ENCODE peak calls at places on chromosomes 11 and 22, in seven cellular contexts. D, U, H, J, R, S and C are unnamed samples.

GRCh38 chr11:18986744-18987143 is 47.5 kb upstream of the MRGPRX1 start:
- DNase-seq in J (no peak), H (no peak), R (no peak), S (peak), U (no peak), D (no peak), C (no peak)

GRCh38 chr11:36300651-36301050 is 4.6 kb downstream of the PRR5L start:
- DNase-seq in S (no peak), R (no peak), U (no peak), J (no peak), D (peak), H (no peak), C (no peak)

GRCh38 chr11:82899191-82899820 is 924 bp downstream of the PRCP start:
- DNase-seq in J (no peak), S (no peak), U (peak), H (no peak), D (no peak), R (no peak), C (peak)

GRCh38 chr11:123221611-123222010 is 26.6 kb upstream of the CLMP start:
- DNase-seq in D (no peak), S (no peak), H (no peak), U (no peak), R (no peak), J (no peak), C (no peak)

GRCh38 chr11:78340530-78340929 is 77.1 kb downstream of the GAB2 start:
- DNase-seq in J (no peak), U (no peak), R (no peak), H (no peak), D (no peak), S (no peak), C (no peak)

GRCh38 chr11:120540744-120541143 is 29.2 kb downstream of the GRIK4 start:
- DNase-seq in R (no peak), J (no peak), H (no peak), D (peak), U (no peak), S (peak), C (no peak)

GRCh38 chr22:19965771-19966709 is 24.4 kb upstream of the TXNRD2 start:
- DNase-seq in S (peak), R (peak), U (peak), D (no peak), H (peak), J (no peak), C (no peak)

GRCh38 chr11:108852701-108853100 is 187.8 kb downstream of the DDX10 start:
- DNase-seq in D (no peak), U (no peak), J (no peak), R (no peak), H (no peak), S (no peak), C (no peak)

GRCh38 chr11:69939551-69940245 is 120.5 kb upstream of the FGF3 start:
- DNase-seq in D (peak), H (no peak), J (no peak), S (peak), U (no peak), R (no peak), C (peak)

GRCh38 chr11:89381094-89381493 is 110.1 kb downstream of the NOX4 start:
- DNase-seq in R (no peak), J (no peak), D (peak), H (no peak), U (peak), S (peak), C (peak)

GRCh38 chr11:92166335-92166734 is 58.3 kb upstream of the FAT3 start:
- DNase-seq in D (no peak), H (no peak), U (no peak), R (no peak), J (no peak), S (no peak), C (no peak)
- H2BK120ac ChIP-seq in D (no peak), H (no peak), U (no peak), R (no peak), J (no peak), S (no peak), C (no peak)

GRCh38 chr11:112780351-112781043 is 180.7 kb upstream of the NCAM1 start:
- DNase-seq in U (no peak), D (peak), J (no peak), H (no peak), R (no peak), S (peak), C (no peak)
- H2BK120ac ChIP-seq in U (no peak), D (no peak), J (no peak), H (no peak), R (no peak), S (no peak), C (no peak)

GRCh38 chr11:37963440-37963839 is 1365.4 kb upstream of the RAG2 start:
- DNase-seq in U (peak), D (no peak), R (no peak), J (no peak), H (no peak), S (no peak), C (no peak)

GRCh38 chr11:37972691-37973090 is 1374.7 kb upstream of the RAG2 start:
- DNase-seq in D (no peak), H (no peak), J (no peak), S (no peak), R (no peak), U (no peak), C (peak)

DNA sequence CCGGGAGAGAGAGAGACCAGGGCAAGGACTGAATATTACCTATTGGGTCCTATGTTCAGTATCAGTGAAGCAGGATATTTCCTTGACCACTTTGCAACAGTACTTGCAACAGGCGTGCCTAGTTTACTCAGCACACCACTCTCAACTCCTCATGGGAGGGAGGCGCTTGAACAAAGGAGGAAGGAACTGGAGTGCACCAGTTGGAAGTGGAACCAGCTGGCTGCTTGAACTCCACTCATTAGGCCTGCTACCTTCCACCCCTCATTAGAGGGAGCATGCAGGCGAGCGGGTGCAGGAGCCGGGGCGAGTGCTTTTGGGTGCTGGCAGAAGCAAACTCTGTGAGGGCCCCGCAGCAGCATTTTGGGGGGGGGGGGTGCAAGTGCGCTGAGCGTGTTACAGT is 1369.6 kb upstream of the RAG2 start:
- DNase-seq in U (peak), H (no peak), J (no peak), R (no peak), D (no peak), S (no peak), C (no peak)
- H2BK120ac ChIP-seq in U (no peak), H (no peak), J (no peak), R (no peak), D (no peak), S (no peak), C (no peak)

GRCh38 chr11:124301482-124301881 is 12.3 kb downstream of the OR8D1 start:
- DNase-seq in H (no peak), R (no peak), U (peak), D (peak), J (no peak), S (peak), C (peak)
- H2BK120ac ChIP-seq in H (no peak), R (no peak), U (no peak), D (no peak), J (no peak), S (no peak), C (no peak)

DNA sequence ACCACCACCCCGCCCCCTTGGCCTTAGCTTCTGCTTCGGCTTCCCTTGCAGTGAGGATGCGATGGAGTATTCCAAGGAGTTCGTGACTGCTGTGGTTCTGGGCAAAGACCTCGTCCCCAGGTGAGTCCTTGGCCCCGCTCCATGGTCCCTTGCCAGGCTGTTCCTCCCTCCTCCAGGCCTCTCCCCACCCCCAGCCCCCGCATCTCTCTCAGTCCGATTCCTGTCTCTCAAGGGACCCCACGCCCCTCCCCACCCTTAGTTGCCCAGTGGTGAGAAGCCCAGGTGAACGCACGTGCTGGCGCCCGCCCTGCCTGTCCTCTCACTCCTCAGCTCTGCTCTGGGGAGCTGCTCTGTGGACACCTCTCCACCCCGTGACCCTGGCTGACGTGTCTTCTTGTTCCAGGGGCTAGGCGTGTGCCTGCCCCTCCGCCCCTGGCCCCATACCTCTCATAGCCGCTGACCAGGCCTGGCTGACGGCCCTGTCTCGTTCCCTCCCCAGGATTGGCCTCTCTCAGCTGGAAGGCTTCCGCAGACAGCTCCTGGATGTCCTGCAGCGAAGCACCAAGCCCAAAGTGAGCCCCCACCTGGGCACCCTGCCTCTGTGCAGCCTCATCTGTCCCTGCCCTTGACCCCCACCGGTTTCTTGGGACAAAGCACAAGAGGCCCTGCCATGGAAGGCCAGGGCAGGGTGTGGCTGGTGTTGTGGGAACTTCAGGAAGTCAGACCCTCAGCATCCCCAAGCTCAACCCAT is 14.6 kb upstream of the MYRF start:
- DNase-seq in R (peak), U (peak), H (no peak), S (no peak), D (no peak), J (no peak), C (no peak)
- H2BK120ac ChIP-seq in R (no peak), U (no peak), H (no peak), S (no peak), D (no peak), J (no peak), C (no peak)

DNA sequence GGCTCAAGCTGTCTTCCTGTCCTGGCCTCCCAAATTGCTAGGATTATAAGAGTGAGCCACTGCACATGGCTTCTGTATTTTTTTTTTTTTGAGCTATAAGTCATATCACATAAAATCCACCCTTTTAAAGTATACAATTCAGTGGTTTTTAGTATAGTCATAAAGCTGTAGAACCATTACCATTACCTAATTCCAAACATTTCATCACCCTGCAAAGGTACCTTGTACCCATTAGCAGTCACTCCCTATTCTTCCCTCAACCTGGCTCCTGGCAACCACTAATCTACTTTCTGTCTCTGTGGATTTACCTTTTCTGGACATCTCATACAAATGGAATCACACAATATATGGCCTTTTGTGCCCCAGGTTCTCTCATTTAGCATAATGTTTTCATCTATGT is 84.5 kb downstream of the MTMR3 start:
- DNase-seq in U (no peak), R (no peak), S (no peak), H (no peak), J (no peak), D (no peak), C (no peak)
- H2BK120ac ChIP-seq in U (no peak), R (no peak), S (no peak), H (no peak), J (no peak), D (no peak), C (no peak)

DNA sequence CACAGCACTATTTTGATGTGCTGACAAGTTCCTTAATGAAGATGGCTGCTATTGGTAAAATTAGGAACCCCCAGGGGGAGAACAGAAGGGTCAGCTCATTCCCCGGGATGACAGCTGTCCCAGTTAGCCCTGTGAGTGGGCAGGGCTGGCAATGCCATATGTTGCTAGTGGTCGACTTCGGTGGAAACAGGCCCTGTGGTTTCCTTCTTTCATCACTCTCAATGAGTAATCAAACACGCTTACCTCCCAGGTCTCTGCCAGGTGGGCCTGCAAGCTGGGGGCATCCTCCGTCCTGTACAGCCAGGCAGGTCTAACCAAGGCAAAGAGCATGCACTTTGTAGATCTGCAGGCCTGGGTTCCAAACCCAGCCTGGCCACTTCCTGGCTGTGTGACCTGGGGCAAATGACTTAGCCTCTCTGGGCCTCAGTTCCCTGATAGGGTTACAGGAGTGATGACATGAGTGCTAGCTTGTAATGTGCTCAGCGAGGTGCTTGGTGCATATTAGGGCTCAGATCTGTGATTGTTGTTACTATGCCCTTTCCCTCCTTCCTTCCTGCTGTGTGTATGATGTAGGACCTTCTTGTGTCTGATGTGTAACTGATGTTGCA is 85.2 kb downstream of the TSPAN18 start:
- DNase-seq in U (no peak), J (no peak), H (no peak), D (no peak), R (no peak), S (no peak), C (no peak)
- H2BK120ac ChIP-seq in U (no peak), J (no peak), H (no peak), D (no peak), R (no peak), S (no peak), C (no peak)

DNA sequence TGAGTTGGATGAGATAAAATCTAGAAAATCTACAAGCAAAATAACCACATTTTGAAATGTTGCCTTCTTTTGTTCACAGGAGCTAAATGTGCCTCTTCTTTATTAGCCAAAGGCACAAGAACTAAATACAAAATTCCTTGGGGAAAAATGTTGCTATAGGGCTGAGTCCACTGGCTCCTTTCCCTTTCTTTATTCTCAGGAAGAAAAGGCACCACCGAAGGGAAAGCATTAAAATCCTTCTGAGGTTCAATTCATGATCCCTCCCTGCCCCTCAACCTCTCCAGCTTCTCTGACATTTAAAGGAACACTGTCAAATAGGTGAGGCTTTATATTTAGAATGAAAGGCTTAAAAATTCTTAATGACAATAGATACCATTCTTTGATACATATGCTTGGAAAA is 148.4 kb downstream of the MAML2 start:
- DNase-seq in J (no peak), U (no peak), H (no peak), D (no peak), S (no peak), R (no peak), C (no peak)
- H2BK120ac ChIP-seq in J (no peak), U (no peak), H (no peak), D (no peak), S (no peak), R (no peak), C (no peak)

GRCh38 chr22:46454910-46455269 is 82.5 kb downstream of the CELSR1 start:
- DNase-seq in U (no peak), S (peak), J (no peak), D (peak), R (no peak), H (no peak), C (no peak)

GRCh38 chr22:46453829-46454220 is 83.6 kb downstream of the CELSR1 start:
- DNase-seq in R (no peak), U (no peak), J (no peak), H (no peak), D (no peak), S (no peak), C (no peak)

GRCh38 chr22:46454233-46454909 is 83.0 kb downstream of the CELSR1 start:
- DNase-seq in R (no peak), J (no peak), S (no peak), U (no peak), H (no peak), D (no peak), C (no peak)

GRCh38 chr22:46456818-46457163 is 80.6 kb downstream of the CELSR1 start:
- DNase-seq in D (no peak), R (no peak), J (no peak), U (no peak), H (no peak), S (no peak), C (no peak)

DNA sequence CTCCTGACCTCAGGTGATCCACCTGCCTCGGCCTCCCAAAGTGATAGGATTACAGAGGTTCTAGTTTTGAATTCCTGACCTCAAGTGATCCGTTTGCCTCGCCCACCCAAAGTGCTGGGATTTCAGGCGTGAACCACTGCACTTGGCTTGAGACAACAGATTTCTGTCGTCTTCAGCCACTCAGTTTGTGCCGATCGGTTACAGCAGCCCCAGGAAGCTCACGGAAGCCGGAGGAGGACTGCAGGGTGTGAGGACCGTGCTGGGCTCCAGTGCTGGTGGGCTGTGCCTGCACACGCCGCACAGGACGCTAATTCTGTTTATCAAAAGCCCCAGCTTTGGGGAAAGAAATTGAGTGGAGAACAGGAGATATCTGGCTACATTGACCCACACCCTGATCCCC is 82.0 kb downstream of the CELSR1 start:
- DNase-seq in R (no peak), J (no peak), S (no peak), H (no peak), U (no peak), D (no peak), C (no peak)
- H2BK120ac ChIP-seq in R (no peak), J (no peak), S (peak), H (no peak), U (no peak), D (no peak), C (no peak)